ENCODE peak calls at places on chromosomes 1 and 21, in eight cellular contexts. V, J, M, A, L, U, T and I are unnamed samples.
A peak's percentile ranks its signal among the peaks of the same experiment; 100 is the strongest.

GRCh38 chr1:203351037-203351625 is at the start of gene FMOD:
- DNase-seq in L (no peak), A (no peak), J (peak; percentile 68), M (peak; percentile 26), V (no peak), U (no peak), T (no peak), I (peak; percentile 63)

GRCh38 chr1:59750612-59751395 is 63.9 kb upstream of the HOOK1 start:
- DNase-seq in V (peak; percentile 94), J (no peak), M (peak; percentile 79), U (no peak), L (peak; percentile 61), A (no peak), T (peak; percentile 76), I (peak; percentile 85)

GRCh38 chr1:29655945-29656866 is 419.9 kb downstream of the PTPRU start:
- DNase-seq in L (no peak), A (no peak), V (no peak), J (peak; percentile 25), M (no peak), U (no peak), T (no peak), I (no peak)

GRCh38 chr1:17207046-17207445 is 2.1 kb downstream of the PADI1 start:
- DNase-seq in M (peak; percentile 41), V (no peak), T (no peak), U (no peak), L (peak; percentile 74), A (no peak), J (peak; percentile 50), I (no peak)

GRCh38 chr21:43020771-43021170 is 46.4 kb downstream of the PKNOX1 start:
- DNase-seq in M (no peak), T (no peak), J (no peak), L (no peak), V (no peak), U (no peak), A (no peak), I (no peak)

GRCh38 chr1:231332761-231333160 is 4.9 kb downstream of the EXOC8 start:
- DNase-seq in J (no peak), A (no peak), V (no peak), U (no peak), L (no peak), M (no peak), T (no peak), I (no peak)

GRCh38 chr1:94912263-94912986 is 14.5 kb downstream of the CNN3 start:
- DNase-seq in U (no peak), A (no peak), M (no peak), J (no peak), T (no peak), V (no peak), L (no peak), I (no peak)

GRCh38 chr1:31763671-31764306 is 351 bp downstream of the ADGRB2 start:
- DNase-seq in L (no peak), V (no peak), J (no peak), A (no peak), T (no peak), U (no peak), M (no peak), I (no peak)

GRCh38 chr1:71014110-71014509 is 33.5 kb downstream of the PTGER3 start:
- DNase-seq in M (no peak), U (no peak), A (no peak), T (no peak), V (no peak), L (no peak), J (no peak), I (peak; percentile 75)

GRCh38 chr1:166902279-166902678 is 26.2 kb upstream of the TADA1 start:
- DNase-seq in U (no peak), T (no peak), M (no peak), J (no peak), A (no peak), L (no peak), V (peak; percentile 86), I (peak; percentile 33)

GRCh38 chr1:12287869-12288268 is 58.0 kb downstream of the VPS13D start:
- DNase-seq in V (no peak), M (no peak), A (no peak), L (no peak), T (no peak), J (no peak), U (no peak), I (no peak)

GRCh38 chr1:148333875-148334338 is 149.2 kb downstream of the PPIAL4G start:
- DNase-seq in M (no peak), J (no peak), T (no peak), V (no peak), U (no peak), A (no peak), L (no peak), I (no peak)

GRCh38 chr1:117171900-117172501 is 38.7 kb downstream of the VTCN1 start:
- DNase-seq in M (no peak), U (no peak), A (no peak), J (no peak), L (peak; percentile 57), T (peak; percentile 43), V (peak; percentile 95), I (no peak)

GRCh38 chr1:18249691-18250090 is 142.1 kb downstream of the IGSF21 start:
- DNase-seq in V (no peak), J (no peak), U (no peak), M (no peak), L (no peak), A (no peak), T (no peak), I (no peak)

GRCh38 chr1:116373451-116374339 is 651 bp downstream of the ATP1A1 start:
- DNase-seq in J (no peak), A (peak; percentile 51), V (peak; percentile 67), U (peak; percentile 49), L (peak; percentile 87), T (no peak), M (peak; percentile 74), I (peak; percentile 40)

GRCh38 chr1:31674626-31675025 is 29.2 kb downstream of the COL16A1 start:
- DNase-seq in M (no peak), T (no peak), V (peak; percentile 14), J (no peak), U (no peak), A (no peak), L (no peak), I (no peak)

GRCh38 chr1:182616130-182617074 is 12.2 kb upstream of the RGS16 start:
- DNase-seq in U (peak; percentile 82), J (peak; percentile 95), L (peak; percentile 88), T (peak; percentile 94), A (peak; percentile 83), V (peak; percentile 37), M (peak; percentile 74), I (peak; percentile 76)